ENCODE peak calls at places on chromosomes 3 and 15, in five cellular contexts. S is lower lobe of right lung; E is activated CD4-positive, alpha-beta T cell treated with anti-CD3 and anti-CD28 coated beads for 48 hours; B is NCI-H187; A is stimulated activated CD4-positive, alpha-beta T cell treated with anti-CD3 and anti-CD28 coated beads, Interleukin-2, amount 100 ng/mL, for 48 hours. V is an unnamed sample.

GRCh38 chr3:38643090-38643489 is 6.4 kb downstream of the SCN5A start:
- DNase-seq in S (no peak), E (no peak), B (no peak), A (no peak), V (no peak)

GRCh38 chr15:90680371-90680935 is 36.7 kb upstream of the BLM start:
- DNase-seq in S (no peak), E (no peak), B (no peak), A (no peak), V (no peak)

GRCh38 chr15:55829826-55830225 is 86.9 kb upstream of the PRTG start:
- DNase-seq in S (no peak), E (peak), B (no peak), A (no peak), V (peak)

GRCh38 chr3:131007256-131007655 is 19.4 kb downstream of the ASTE1 start:
- DNase-seq in S (no peak), E (no peak), B (no peak), A (no peak), V (no peak)

GRCh38 chr15:68382286-68383007 is 49.5 kb downstream of the ITGA11 start:
- DNase-seq in S (peak), E (no peak), B (no peak), A (no peak), V (no peak)

GRCh38 chr3:194985031-194985578 is 285.9 kb downstream of the XXYLT1 start:
- DNase-seq in S (peak), E (no peak), B (no peak), A (no peak), V (peak)

GRCh38 chr3:177589921-177590336 is 392.6 kb upstream of the TBL1XR1 start:
- DNase-seq in S (no peak), E (no peak), B (peak), A (no peak), V (no peak)

GRCh38 chr3:155179966-155180757 is 100.0 kb downstream of the MME start:
- DNase-seq in S (no peak), E (no peak), B (no peak), A (no peak), V (no peak)

GRCh38 chr3:58173670-58174472 is 36.9 kb downstream of the DNASE1L3 start:
- DNase-seq in S (no peak), E (peak), B (no peak), A (no peak), V (peak)

GRCh38 chr3:104388624-104389023 is 978.1 kb upstream of the ALCAM start:
- DNase-seq in S (no peak), E (no peak), B (peak), A (no peak), V (no peak)

GRCh38 chr3:138861755-138862333 is 27.1 kb upstream of the PIK3CB start:
- DNase-seq in S (no peak), E (no peak), B (no peak), A (no peak), V (peak)

GRCh38 chr3:53702776-53703175 is 143.4 kb downstream of the CHDH start:
- DNase-seq in S (no peak), E (no peak), B (no peak), A (no peak), V (no peak)

GRCh38 chr15:83106994-83107840 is at the start of gene TM6SF1:
- DNase-seq in S (peak), E (peak), B (no peak), A (no peak), V (peak)

GRCh38 chr15:31561156-31561555 is 234.5 kb downstream of the KLF13 start:
- DNase-seq in S (no peak), E (no peak), B (no peak), A (no peak), V (no peak)

GRCh38 chr3:86986666-86987420 is 4.1 kb downstream of the VGLL3 start:
- DNase-seq in S (no peak), E (no peak), B (no peak), A (no peak), V (no peak)